ENCODE peak calls at places on chromosomes 3 and 15, in seven cellular contexts. V is NCI-H774, C is ureter, Q is tibial nerve, O is AG04450, H is LHCN-M2, F is hepatocyte. N is an unnamed sample.

GRCh38 chr3:87901141-87901540 is 157.7 kb downstream of the CGGBP1 start:
- DNase-seq in F (no peak), H (no peak), Q (no peak), C (no peak), O (no peak), V (no peak), N (no peak)

GRCh38 chr3:33134026-33134625 is 20.3 kb downstream of the CRTAP start:
- DNase-seq in F (no peak), C (no peak), O (no peak), V (no peak), Q (no peak), H (peak), N (no peak)

GRCh38 chr15:88006146-88006545 is 250.4 kb downstream of the NTRK3 start:
- DNase-seq in O (no peak), H (no peak), F (no peak), V (no peak), C (no peak), Q (no peak), N (no peak)

GRCh38 chr15:59243622-59244021 is 37.0 kb downstream of the LDHAL6B start:
- DNase-seq in H (no peak), F (no peak), O (no peak), Q (no peak), C (no peak), V (no peak), N (no peak)

GRCh38 chr3:51940648-51941421 is 869 bp downstream of the RRP9 start:
- DNase-seq in O (no peak), H (no peak), V (no peak), F (peak), Q (no peak), C (peak), N (peak)

GRCh38 chr3:173750095-173750494 is 352.6 kb downstream of the NLGN1 start:
- DNase-seq in C (no peak), Q (no peak), V (peak), H (no peak), F (no peak), O (no peak), N (peak)

GRCh38 chr15:90570643-90571042 is 40.9 kb downstream of the CRTC3 start:
- DNase-seq in C (no peak), V (no peak), H (no peak), O (no peak), F (no peak), Q (no peak), N (no peak)

GRCh38 chr3:99953596-99953995 is 135.9 kb downstream of the CMSS1 start:
- DNase-seq in V (no peak), Q (no peak), O (no peak), H (no peak), C (no peak), F (no peak), N (no peak)

GRCh38 chr3:30245805-30246622 is 360.4 kb upstream of the TGFBR2 start:
- DNase-seq in O (no peak), Q (no peak), C (no peak), H (no peak), F (no peak), V (no peak), N (no peak)

GRCh38 chr15:80404719-80405553 is 754 bp downstream of the ARNT2 start:
- DNase-seq in Q (no peak), O (no peak), C (peak), V (no peak), H (peak), F (peak), N (no peak)

GRCh38 chr3:150547045-150547753 is 612 bp downstream of the EIF2A start:
- DNase-seq in H (no peak), O (no peak), V (no peak), Q (no peak), F (peak), C (no peak), N (peak)

GRCh38 chr3:98874602-98875249 is 26.8 kb downstream of the DCBLD2 start:
- DNase-seq in Q (no peak), F (no peak), V (no peak), O (no peak), H (no peak), C (no peak), N (no peak)

GRCh38 chr3:45923755-45924154 is 19.5 kb upstream of the CXCR6 start:
- DNase-seq in Q (no peak), C (no peak), H (peak), V (no peak), F (no peak), O (no peak), N (peak)

GRCh38 chr15:98939311-98940080 is 68.1 kb downstream of the PGPEP1L start:
- DNase-seq in V (no peak), H (no peak), Q (no peak), F (no peak), O (no peak), C (no peak), N (no peak)

GRCh38 chr3:196569003-196569516 is 600 bp downstream of the FBXO45 start:
- DNase-seq in C (peak), Q (no peak), V (peak), O (no peak), F (peak), H (peak), N (peak)

GRCh38 chr3:38651153-38651789 is 1.8 kb upstream of the SCN5A start:
- DNase-seq in Q (peak), V (peak), H (peak), C (peak), O (peak), F (peak), N (peak)

GRCh38 chr3:188348445-188349244 is 194.7 kb downstream of the LPP start:
- DNase-seq in Q (peak), H (peak), V (no peak), F (peak), O (peak), C (peak), N (peak)

GRCh38 chr3:159928071-159928491 is 60.6 kb upstream of the IL12A start:
- DNase-seq in Q (no peak), O (no peak), V (no peak), C (no peak), H (peak), F (no peak), N (peak)

GRCh38 chr3:69116897-69117296 is 5.5 kb downstream of the LMOD3 start:
- DNase-seq in O (no peak), F (no peak), H (peak), V (peak), C (no peak), Q (no peak), N (no peak)

GRCh38 chr3:140532793-140533330 is 145.0 kb upstream of the TRIM42 start:
- DNase-seq in F (no peak), V (no peak), Q (no peak), O (no peak), H (no peak), C (no peak), N (no peak)

GRCh38 chr3:181712190-181712504 is 422 bp downstream of the SOX2 start:
- DNase-seq in Q (no peak), V (no peak), F (no peak), O (no peak), C (no peak), H (no peak), N (no peak)

GRCh38 chr3:98655666-98656065 is 62.3 kb upstream of the CPOX start:
- DNase-seq in Q (no peak), O (no peak), V (no peak), H (peak), F (no peak), C (no peak), N (peak)

GRCh38 chr15:94015324-94015723 is 216.0 kb upstream of the MCTP2 start:
- DNase-seq in C (no peak), F (no peak), V (no peak), H (no peak), Q (no peak), O (no peak), N (no peak)

GRCh38 chr3:100141576-100141975 is 27.3 kb upstream of the FILIP1L start:
- DNase-seq in F (no peak), O (no peak), C (no peak), V (no peak), Q (no peak), H (no peak), N (no peak)

GRCh38 chr15:100784493-100785180 is 95.0 kb upstream of the ALDH1A3 start:
- DNase-seq in Q (no peak), F (no peak), H (no peak), O (no peak), C (peak), V (no peak), N (no peak)

GRCh38 chr3:35417080-35417479 is 222.2 kb upstream of the ARPP21 start:
- DNase-seq in C (no peak), H (no peak), Q (no peak), O (no peak), V (no peak), F (no peak), N (no peak)

GRCh38 chr15:70741677-70742293 is 21.6 kb downstream of the UACA start:
- DNase-seq in O (no peak), C (no peak), F (no peak), V (no peak), Q (no peak), H (peak), N (peak)

GRCh38 chr3:31004025-31004678 is 109.7 kb upstream of the GADL1 start:
- DNase-seq in C (no peak), Q (no peak), F (peak), H (peak), O (peak), V (no peak), N (peak)

N was measured in choroid plexus epithelial cell.